ENCODE peak calls at places on chromosomes 12 and 14, in eight cellular contexts. One of them, this sample, is unnamed.

GRCh38 chr14:95348395-95349080 is 28.8 kb upstream of the CLMN start:
- DNase-seq in neural progenitor cell: peak
- DNase-seq in AG20443: no peak
- DNase-seq in prostate gland: no peak
- DNase-seq in activated T-cell treated with anti-CD3 and anti-CD28 coated beads for 24 hours: no peak
- DNase-seq in retina: no peak
- DNase-seq in NCI-H1105: no peak
- DNase-seq in hypothalamus: no peak
- DNase-seq in this sample: no peak

GRCh38 chr12:51773145-51773869 is 75.2 kb downstream of the FIGNL2 start:
- DNase-seq in neural progenitor cell: no peak
- DNase-seq in retina: no peak
- DNase-seq in prostate gland: no peak
- DNase-seq in hypothalamus: no peak
- DNase-seq in activated T-cell treated with anti-CD3 and anti-CD28 coated beads for 24 hours: no peak
- DNase-seq in AG20443: peak
- DNase-seq in NCI-H1105: no peak
- DNase-seq in this sample: no peak

GRCh38 chr12:53062011-53062961 is 12.4 kb downstream of the TNS2 start:
- DNase-seq in prostate gland: no peak
- DNase-seq in neural progenitor cell: no peak
- DNase-seq in retina: no peak
- DNase-seq in AG20443: no peak
- DNase-seq in activated T-cell treated with anti-CD3 and anti-CD28 coated beads for 24 hours: no peak
- DNase-seq in hypothalamus: no peak
- DNase-seq in NCI-H1105: no peak
- DNase-seq in this sample: no peak

GRCh38 chr12:93526786-93527428 is 45.6 kb upstream of the SOCS2 start:
- DNase-seq in retina: no peak
- DNase-seq in AG20443: peak
- DNase-seq in hypothalamus: no peak
- DNase-seq in prostate gland: no peak
- DNase-seq in NCI-H1105: no peak
- DNase-seq in activated T-cell treated with anti-CD3 and anti-CD28 coated beads for 24 hours: no peak
- DNase-seq in neural progenitor cell: peak
- DNase-seq in this sample: no peak

GRCh38 chr12:124551268-124552144 is 15.9 kb downstream of the NCOR2 start:
- DNase-seq in AG20443: no peak
- DNase-seq in prostate gland: peak
- DNase-seq in activated T-cell treated with anti-CD3 and anti-CD28 coated beads for 24 hours: no peak
- DNase-seq in hypothalamus: peak
- DNase-seq in neural progenitor cell: peak
- DNase-seq in retina: peak
- DNase-seq in NCI-H1105: peak
- DNase-seq in this sample: peak

GRCh38 chr12:28033538-28033915 is 61.0 kb upstream of the PTHLH start:
- DNase-seq in NCI-H1105: no peak
- DNase-seq in activated T-cell treated with anti-CD3 and anti-CD28 coated beads for 24 hours: no peak
- DNase-seq in prostate gland: no peak
- DNase-seq in neural progenitor cell: no peak
- DNase-seq in AG20443: peak
- DNase-seq in hypothalamus: no peak
- DNase-seq in retina: no peak
- DNase-seq in this sample: no peak

GRCh38 chr12:14059538-14059937 is 78.1 kb upstream of the GRIN2B start:
- DNase-seq in activated T-cell treated with anti-CD3 and anti-CD28 coated beads for 24 hours: no peak
- DNase-seq in NCI-H1105: no peak
- DNase-seq in AG20443: no peak
- DNase-seq in retina: no peak
- DNase-seq in neural progenitor cell: peak
- DNase-seq in hypothalamus: no peak
- DNase-seq in prostate gland: no peak
- DNase-seq in this sample: no peak

GRCh38 chr14:26370118-26370517 is 227.7 kb downstream of the NOVA1 start:
- DNase-seq in AG20443: no peak
- DNase-seq in activated T-cell treated with anti-CD3 and anti-CD28 coated beads for 24 hours: no peak
- DNase-seq in hypothalamus: no peak
- DNase-seq in prostate gland: no peak
- DNase-seq in neural progenitor cell: peak
- DNase-seq in retina: no peak
- DNase-seq in NCI-H1105: peak
- DNase-seq in this sample: no peak